ENCODE peak calls at places on chromosome 4, in five cellular contexts. T, N, Q, R and U are unnamed samples.

GRCh38 chr4:48832571-48832970 is 1.7 kb downstream of the OCIAD1 start:
- DNase-seq in T (no peak), N (no peak), Q (no peak), R (no peak), U (no peak)

GRCh38 chr4:17544205-17544604 is 29.2 kb downstream of the CLRN2 start:
- DNase-seq in T (no peak), N (no peak), Q (peak; percentile 78), R (no peak), U (no peak)

GRCh38 chr4:152109585-152110509 is 349.0 kb upstream of the GATB start:
- DNase-seq in T (no peak), N (no peak), Q (no peak), R (no peak), U (no peak)

GRCh38 chr4:4521069-4521468 is 20.8 kb downstream of the STX18 start:
- DNase-seq in T (no peak), N (no peak), Q (no peak), R (peak; percentile 41), U (no peak)

GRCh38 chr4:176309772-176310171 is 10.0 kb upstream of the SPCS3 start:
- DNase-seq in T (no peak), N (no peak), Q (no peak), R (no peak), U (no peak)

GRCh38 chr4:138911903-138912713 is 103.5 kb upstream of the NOCT start:
- DNase-seq in T (no peak), N (no peak), Q (no peak), R (no peak), U (no peak)

GRCh38 chr4:120517966-120518365 is 404.6 kb downstream of the PRDM5 start:
- DNase-seq in T (peak; percentile 24), N (peak; percentile 84), Q (no peak), R (peak; percentile 76), U (no peak)

GRCh38 chr4:45944000-45944399 is 179.9 kb downstream of the GABRG1 start:
- DNase-seq in T (no peak), N (no peak), Q (peak; percentile 13), R (no peak), U (no peak)

GRCh38 chr4:119730644-119730995 is 102.0 kb upstream of the PDE5A start:
- DNase-seq in T (no peak), N (no peak), Q (no peak), R (peak; percentile 22), U (no peak)

GRCh38 chr4:56786955-56787354 is 34.5 kb downstream of the SPINK2 start:
- DNase-seq in T (no peak), N (peak; percentile 88), Q (no peak), R (peak; percentile 50), U (no peak)

GRCh38 chr4:21034728-21035127 is 334.5 kb downstream of the PACRGL start:
- DNase-seq in T (no peak), N (no peak), Q (no peak), R (no peak), U (no peak)

GRCh38 chr4:113049421-113050355 is at the start of gene ANK2:
- DNase-seq in T (no peak), N (no peak), Q (peak; percentile 18), R (peak; percentile 25), U (no peak)

GRCh38 chr4:138500869-138501268 is 258.7 kb upstream of the SLC7A11 start:
- DNase-seq in T (no peak), N (no peak), Q (no peak), R (no peak), U (no peak)

GRCh38 chr4:48654015-48654664 is 125.9 kb downstream of the FRYL start:
- DNase-seq in T (no peak), N (no peak), Q (no peak), R (no peak), U (no peak)

GRCh38 chr4:76677571-76678326 is 220.2 kb downstream of the SOWAHB start:
- DNase-seq in T (no peak), N (no peak), Q (no peak), R (no peak), U (no peak)

GRCh38 chr4:54228064-54228527 is 997 bp upstream of the PDGFRA start:
- DNase-seq in T (peak; percentile 75), N (peak; percentile 89), Q (peak; percentile 50), R (peak; percentile 95), U (peak; percentile 51)

GRCh38 chr4:149523039-149523438 is 292.6 kb downstream of the IQCM start:
- DNase-seq in T (no peak), N (no peak), Q (no peak), R (no peak), U (no peak)

GRCh38 chr4:17511041-17511949 is 595 bp downstream of the QDPR start:
- DNase-seq in T (peak; percentile 29), N (peak; percentile 85), Q (no peak), R (peak; percentile 64), U (peak; percentile 16)

GRCh38 chr4:40842725-40843401 is 93.1 kb downstream of the NSUN7 start:
- DNase-seq in T (no peak), N (peak; percentile 13), Q (no peak), R (no peak), U (no peak)

GRCh38 chr4:81566076-81566663 is 94.5 kb upstream of the RASGEF1B start:
- DNase-seq in T (no peak), N (no peak), Q (no peak), R (no peak), U (no peak)

GRCh38 chr4:185810746-185811508 is 1.1 kb downstream of the SORBS2 start:
- DNase-seq in T (no peak), N (no peak), Q (no peak), R (no peak), U (no peak)

DNA sequence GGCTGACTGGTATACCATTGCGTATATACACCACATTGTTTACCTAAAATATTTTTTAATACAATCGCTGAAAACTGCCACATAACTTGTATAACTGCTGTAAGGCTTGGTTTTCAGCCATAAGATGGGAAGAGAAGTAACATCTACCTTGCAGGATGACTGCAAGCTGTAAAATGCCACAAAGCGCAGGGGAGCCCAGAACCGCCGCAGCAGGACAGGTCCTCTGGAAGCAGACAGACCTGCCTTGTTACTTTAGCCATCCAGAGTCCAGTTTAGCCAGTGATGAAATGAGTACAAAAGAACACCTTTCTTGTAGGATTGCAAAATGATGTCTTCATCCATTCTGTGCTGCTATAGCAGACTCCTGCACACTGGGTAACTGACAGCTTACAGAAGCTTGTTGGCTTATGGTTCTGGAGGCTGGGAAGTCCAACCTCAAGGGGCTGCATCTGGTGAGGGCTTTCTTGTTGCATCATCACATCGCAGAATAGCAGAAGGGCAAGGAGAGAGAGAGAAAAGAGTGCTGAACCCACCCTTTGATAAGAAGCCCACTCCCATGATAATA is 4.1 kb upstream of the CTBP1 start:
- DNase-seq in T (no peak), N (no peak), Q (no peak), R (no peak), U (no peak)
- H3K9me3 ChIP-seq in T (no peaks in the 10 kb centered on the region), N (no peaks in the 10 kb centered on the region), Q (peaks cover 67% of the 10 kb centered on the region), R (peaks cover 31% of the 10 kb centered on the region), U (no peaks in the 10 kb centered on the region)

GRCh38 chr4:616911-617643 is 8.3 kb upstream of the PDE6B start:
- DNase-seq in T (no peak), N (no peak), Q (no peak), R (no peak), U (no peak)
- H3K4me3 ChIP-seq in T (no peak overlapping the region), N (no peak overlapping the region), Q (no peak overlapping the region), R (no peak overlapping the region), U (no peak overlapping the region)

GRCh38 chr4:189807031-189807430 is 133.6 kb upstream of the FRG1 start:
- DNase-seq in T (no peak), N (no peak), Q (no peak), R (no peak), U (no peak)

GRCh38 chr4:189800545-189801088 is 140.1 kb upstream of the FRG1 start:
- DNase-seq in T (no peak), N (no peak), Q (no peak), R (no peak), U (no peak)

GRCh38 chr4:189806506-189806905 is 134.2 kb upstream of the FRG1 start:
- DNase-seq in T (no peak), N (no peak), Q (no peak), R (no peak), U (no peak)

GRCh38 chr4:189802884-189803283 is 137.8 kb upstream of the FRG1 start:
- DNase-seq in T (no peak), N (no peak), Q (no peak), R (no peak), U (no peak)

DNA sequence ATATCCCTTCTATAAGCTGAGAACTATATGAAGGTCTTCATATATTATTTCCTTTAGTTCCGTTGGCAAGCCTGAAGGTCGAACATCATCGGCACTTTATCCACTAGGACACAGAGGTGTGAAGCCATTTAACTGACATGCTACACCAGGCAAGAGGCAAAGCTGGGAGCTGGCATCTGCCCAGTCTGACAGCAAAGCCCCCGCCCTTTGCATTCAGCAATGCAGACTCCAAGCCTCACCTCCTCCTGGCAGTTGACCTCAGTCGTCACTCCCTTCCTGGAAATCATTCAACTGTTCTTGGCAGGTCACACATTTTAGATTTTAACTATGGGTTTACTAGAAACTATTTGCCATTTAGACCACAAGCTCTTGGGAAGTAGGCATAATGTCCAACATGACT is 135.8 kb upstream of the FRG1 start:
- DNase-seq in T (no peak), N (no peak), Q (no peak), R (no peak), U (no peak)
- H3K9me3 ChIP-seq in T (no peaks in the 10 kb centered on the region), N (peaks cover 2% of the 10 kb centered on the region), Q (no peaks in the 10 kb centered on the region), R (peaks cover 11% of the 10 kb centered on the region), U (no peaks in the 10 kb centered on the region)

DNA sequence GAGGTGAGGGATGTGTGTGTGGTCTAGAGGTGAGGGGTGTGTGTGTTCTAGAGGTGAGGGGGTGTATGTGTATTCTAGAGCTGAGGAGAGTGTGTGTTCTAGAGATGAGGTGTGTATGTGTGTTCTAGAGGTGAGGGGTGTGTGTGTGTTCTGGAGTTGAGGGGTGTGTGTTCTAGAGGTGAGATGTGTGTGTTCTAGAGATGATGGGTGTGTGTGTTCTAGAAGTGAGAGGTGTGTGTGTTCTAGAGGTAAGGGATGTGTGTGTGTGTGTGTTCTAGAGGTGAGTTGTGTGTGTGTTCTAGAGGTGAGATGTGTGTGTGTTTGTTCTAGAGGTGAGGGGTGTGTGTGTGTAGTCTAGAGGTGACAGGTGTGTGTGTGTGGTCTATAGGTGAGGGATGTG is 1.3 kb downstream of the BST1 start:
- DNase-seq in T (no peak), N (no peak), Q (no peak), R (no peak), U (no peak)
- H3K4me3 ChIP-seq in T (no peak overlapping the region), N (no peak overlapping the region), Q (no peak overlapping the region), R (no peak overlapping the region), U (no peak overlapping the region)

GRCh38 chr4:19119904-19120303 is 1098.3 kb upstream of the LCORL start:
- DNase-seq in T (no peak), N (no peak), Q (no peak), R (no peak), U (no peak)

DNA sequence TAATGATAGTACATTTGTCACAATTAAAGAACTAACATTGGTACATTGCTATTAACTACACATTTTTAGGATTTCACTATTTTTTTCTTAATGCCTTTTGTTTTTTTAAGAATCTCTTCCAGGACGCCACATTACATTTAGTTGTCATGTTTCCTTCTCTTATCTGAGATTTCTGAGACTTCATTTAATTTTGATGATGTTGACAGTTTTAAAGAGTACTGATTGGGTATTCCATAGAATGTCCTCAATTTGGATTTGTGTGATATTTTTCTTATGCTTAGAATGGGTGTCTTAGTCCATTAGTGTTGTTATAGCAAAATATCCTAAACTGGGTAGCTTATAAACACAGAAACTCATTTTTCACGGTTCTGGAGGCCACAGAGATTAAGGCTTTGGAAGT is 1095.5 kb upstream of the LCORL start:
- DNase-seq in T (no peak), N (no peak), Q (no peak), R (no peak), U (no peak)
- H3K9me3 ChIP-seq in T (no peaks in the 10 kb centered on the region), N (no peaks in the 10 kb centered on the region), Q (no peaks in the 10 kb centered on the region), R (no peaks in the 10 kb centered on the region), U (no peaks in the 10 kb centered on the region)

GRCh38 chr4:602559-602942 is 22.8 kb upstream of the PDE6B start:
- DNase-seq in T (no peak), N (no peak), Q (peak; percentile 77), R (no peak), U (no peak)
- H3K4me3 ChIP-seq in T (no peak overlapping the region), N (no peak overlapping the region), Q (no peak overlapping the region), R (no peak overlapping the region), U (no peak overlapping the region)

GRCh38 chr4:3508542-3508941 is 23.7 kb downstream of the LRPAP1 start:
- DNase-seq in T (no peak), N (no peak), Q (no peak), R (no peak), U (no peak)
- H3K9me3 ChIP-seq in T (no peaks in the 10 kb centered on the region), N (no peaks in the 10 kb centered on the region), Q (no peaks in the 10 kb centered on the region), R (no peaks in the 10 kb centered on the region), U (no peaks in the 10 kb centered on the region)